ENCODE peak calls at places on chromosomes 7 and 10, in five cellular contexts. G, R, U, D and M are unnamed samples. For H3K4me1 and H3K9me2, the result is how much of the 10 kb centered on the place peaks cover.

GRCh38 chr10:110252148-110252547 is 44.7 kb downstream of the MXI1 start:
- DNase-seq in G (no peak), R (no peak), U (no peak), D (no peak), M (no peak)

GRCh38 chr10:94429049-94429707 is 26.8 kb downstream of the TBC1D12 start:
- DNase-seq in G (no peak), R (peak), U (no peak), D (no peak), M (no peak)

GRCh38 chr7:149714910-149715471 is 58.4 kb downstream of the ZNF467 start:
- DNase-seq in G (no peak), R (peak), U (no peak), D (no peak), M (peak)

GRCh38 chr10:76329891-76330575 is 898.6 kb downstream of the LRMDA start:
- DNase-seq in G (no peak), R (peak), U (no peak), D (peak), M (no peak)

GRCh38 chr10:132785433-132786278 is at the start of gene NKX6-2:
- DNase-seq in G (no peak), R (peak), U (no peak), D (no peak), M (no peak)

GRCh38 chr7:633381-634018 is 93.0 kb upstream of the DNAAF5 start:
- DNase-seq in G (no peak), R (no peak), U (no peak), D (no peak), M (no peak)

GRCh38 chr10:79159141-79159619 is 90.4 kb downstream of the ZMIZ1 start:
- DNase-seq in G (no peak), R (peak), U (no peak), D (no peak), M (no peak)

GRCh38 chr10:126872768-126873167 is 32.5 kb upstream of the DOCK1 start:
- DNase-seq in G (no peak), R (peak), U (no peak), D (no peak), M (no peak)

GRCh38 chr10:86121200-86121599 is 245.4 kb downstream of the GRID1 start:
- DNase-seq in G (no peak), R (no peak), U (no peak), D (no peak), M (no peak)

GRCh38 chr7:125136755-125137547 is 207.3 kb upstream of the POT1 start:
- DNase-seq in G (no peak), R (no peak), U (peak), D (peak), M (peak)

GRCh38 chr7:50655020-50655419 is 89.8 kb upstream of the DDC start:
- DNase-seq in G (no peak), R (no peak), U (no peak), D (no peak), M (no peak)

GRCh38 chr7:95246935-95247370 is 77.4 kb downstream of the PON1 start:
- DNase-seq in G (peak), R (peak), U (peak), D (peak), M (peak)

GRCh38 chr7:129423700-129424410 is 10.4 kb upstream of the STRIP2 start:
- DNase-seq in G (no peak), R (no peak), U (no peak), D (peak), M (peak)

GRCh38 chr7:133602291-133602690 is 349.4 kb downstream of the EXOC4 start:
- DNase-seq in G (no peak), R (peak), U (no peak), D (no peak), M (peak)

GRCh38 chr7:464177-464711 is 55.4 kb downstream of the PDGFA start:
- DNase-seq in G (no peak), R (no peak), U (no peak), D (no peak), M (no peak)

GRCh38 chr10:10865303-10865702 is 152.4 kb upstream of the CELF2 start:
- DNase-seq in G (no peak), R (peak), U (no peak), D (no peak), M (no peak)

GRCh38 chr7:2529161-2530075 is 9.8 kb downstream of the LFNG start:
- DNase-seq in G (peak), R (peak), U (no peak), D (peak), M (no peak)

GRCh38 chr7:118214051-118214832 is 10.3 kb upstream of the ANKRD7 start:
- DNase-seq in G (peak), R (peak), U (no peak), D (no peak), M (peak)

GRCh38 chr7:18345641-18346234 is 149.8 kb upstream of the HDAC9 start:
- DNase-seq in G (peak), R (peak), U (peak), D (no peak), M (peak)

GRCh38 chr7:43763183-43763582 is 4.7 kb downstream of the BLVRA start:
- DNase-seq in G (no peak), R (no peak), U (no peak), D (no peak), M (no peak)

GRCh38 chr10:46555366-46555712 is 1.1 kb downstream of the GPRIN2 start:
- DNase-seq in G (no peak), R (no peak), U (no peak), D (no peak), M (no peak)

GRCh38 chr10:123262456-123262855 is 108.3 kb downstream of the BUB3 start:
- DNase-seq in G (no peak), R (no peak), U (no peak), D (no peak), M (no peak)

GRCh38 chr7:123782071-123782798 is 33.4 kb upstream of the WASL start:
- DNase-seq in G (no peak), R (no peak), U (no peak), D (no peak), M (no peak)

GRCh38 chr10:89283988-89284475 is 17.8 kb upstream of the IFIT2 start:
- DNase-seq in G (no peak), R (peak), U (peak), D (no peak), M (no peak)

GRCh38 chr10:92242910-92243671 is 47.8 kb downstream of the CPEB3 start:
- DNase-seq in G (peak), R (peak), U (peak), D (peak), M (no peak)

GRCh38 chr7:151122276-151122675 is 36.0 kb downstream of the AGAP3 start:
- DNase-seq in G (no peak), R (no peak), U (no peak), D (no peak), M (no peak)

DNA sequence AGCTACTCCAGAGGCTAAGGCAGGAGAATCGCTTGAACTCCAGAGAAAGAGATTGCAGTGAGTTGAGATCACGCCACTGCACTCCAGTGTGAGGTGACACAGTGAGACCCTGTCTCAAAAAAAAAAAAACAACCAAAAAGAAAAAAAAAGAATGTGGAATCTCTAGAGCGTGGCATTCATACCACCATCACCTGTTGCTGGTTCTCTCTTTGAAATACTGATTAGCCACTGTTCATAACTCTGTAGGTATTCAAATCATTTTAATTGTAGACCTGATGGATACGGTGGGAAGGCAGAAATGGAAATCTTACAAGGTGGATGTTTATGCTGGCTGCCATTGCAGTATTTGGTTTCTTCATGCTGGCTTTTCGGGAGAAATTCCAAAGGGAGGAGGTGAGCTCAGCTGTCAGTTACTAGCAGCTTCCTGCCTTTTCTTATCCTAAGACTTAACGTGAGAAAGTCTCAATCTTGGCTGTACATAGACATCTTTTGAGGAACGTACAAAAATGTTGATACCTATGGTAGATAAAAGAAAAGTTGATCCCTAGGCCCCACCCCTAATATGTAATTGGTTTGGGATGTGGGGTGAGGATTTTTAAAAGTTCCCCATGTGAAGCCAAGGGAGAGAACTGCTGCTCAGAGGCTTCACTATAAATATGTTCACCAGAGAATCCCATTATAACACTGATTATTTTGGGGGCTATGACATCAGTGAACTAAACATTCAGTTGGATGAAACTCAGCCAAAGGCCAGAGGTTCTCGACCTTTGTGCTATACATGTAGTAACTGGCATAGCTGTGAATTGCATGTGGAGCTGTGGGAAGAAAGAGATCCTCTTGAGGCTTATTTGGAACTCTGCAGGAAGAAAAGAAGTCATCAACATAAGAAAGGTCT is 26.9 kb upstream of the MKLN1 start:
- DNase-seq in G (no peak), R (no peak), U (no peak), D (no peak), M (no peak)
- H3K4me1 ChIP-seq in G (under half), R (under half), U (under half), D (under half), M (under half)

GRCh38 chr7:131897016-131897789 is 340.8 kb upstream of the PODXL start:
- DNase-seq in G (no peak), R (peak), U (no peak), D (no peak), M (no peak)
- H3K9me2 ChIP-seq in G (under half), R (under half), U (under half), D (under half), M (under half)

DNA sequence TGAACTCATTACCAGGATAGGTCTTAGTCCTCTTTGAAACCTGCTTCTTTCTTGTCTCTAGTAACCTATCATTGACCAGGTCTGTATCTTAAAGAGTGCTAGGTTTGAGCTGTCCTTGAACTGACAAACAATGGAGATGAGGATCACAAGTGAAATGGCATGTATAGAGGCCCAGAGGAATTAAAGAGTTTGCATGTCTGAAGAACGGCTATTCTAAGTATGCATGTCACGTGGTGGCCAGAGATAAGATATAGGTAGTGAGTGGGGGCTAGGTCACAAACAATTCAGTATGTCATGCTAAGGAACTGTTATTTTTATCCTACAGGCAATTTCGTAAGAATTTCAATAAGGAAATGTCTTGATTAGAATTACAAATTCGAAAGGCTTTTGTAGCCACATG is 95.3 kb downstream of the SUGCT start:
- DNase-seq in G (no peak), R (no peak), U (no peak), D (no peak), M (no peak)
- H3K27ac ChIP-seq in G (no peak), R (no peak), U (no peak), D (no peak), M (no peak)

GRCh38 chr10:99658622-99659030 is 683 bp upstream of the ENTPD7 start:
- DNase-seq in G (no peak), R (peak), U (peak), D (no peak), M (no peak)
- H3K4me1 ChIP-seq in G (under half), R (under half), U (under half), D (under half), M (under half)

GRCh38 chr7:54711900-54712595 is 47.0 kb downstream of the SEC61G start:
- DNase-seq in G (no peak), R (no peak), U (no peak), D (no peak), M (no peak)

GRCh38 chr7:54709283-54709682 is 49.7 kb downstream of the SEC61G start:
- DNase-seq in G (no peak), R (no peak), U (no peak), D (no peak), M (no peak)

DNA sequence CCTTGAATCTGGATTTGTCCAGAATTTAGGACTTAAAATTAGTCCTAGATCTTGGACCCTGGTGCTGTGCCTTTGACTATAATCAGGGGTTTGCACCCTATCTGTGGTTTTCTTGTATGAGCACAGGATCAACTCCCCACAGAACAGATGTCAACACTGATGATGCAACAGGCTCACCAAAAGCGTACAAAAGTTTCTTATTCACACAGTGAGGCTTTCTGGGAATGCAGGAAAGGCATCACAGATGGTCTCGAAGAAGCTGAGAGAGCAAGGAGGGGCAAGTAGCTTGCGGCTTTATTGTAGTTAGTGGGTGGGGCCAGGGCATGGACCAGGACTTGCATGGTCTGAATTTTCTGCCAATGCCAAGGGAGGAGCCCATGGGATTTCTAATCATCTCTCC is 46.2 kb downstream of the SEC61G start:
- DNase-seq in G (no peak), R (no peak), U (no peak), D (no peak), M (no peak)
- H3K9me2 ChIP-seq in G (under half), R (under half), U (under half), D (under half), M (under half)

GRCh38 chr7:32676249-32676941 is 181.1 kb downstream of the AVL9 start:
- DNase-seq in G (no peak), R (no peak), U (no peak), D (no peak), M (no peak)

GRCh38 chr7:32677593-32677992 is 182.3 kb downstream of the AVL9 start:
- DNase-seq in G (no peak), R (no peak), U (no peak), D (no peak), M (no peak)

GRCh38 chr7:32670105-32670504 is 174.8 kb downstream of the AVL9 start:
- DNase-seq in G (no peak), R (peak), U (peak), D (peak), M (no peak)

GRCh38 chr7:32679192-32679591 is 183.9 kb downstream of the AVL9 start:
- DNase-seq in G (no peak), R (no peak), U (no peak), D (no peak), M (no peak)

GRCh38 chr7:32673275-32673983 is 178.1 kb downstream of the AVL9 start:
- DNase-seq in G (no peak), R (no peak), U (no peak), D (no peak), M (no peak)
- H3K27ac ChIP-seq in G (no peak), R (no peak), U (no peak), D (no peak), M (no peak)